ENCODE peak calls at places on chromosomes 5 and 9, in five cellular contexts. I, J, E, Y and Z are unnamed samples. For H3K36me3, the result is how much of the 10 kb centered on the place peaks cover.

GRCh38 chr5:176823076-176823481 is 12.7 kb downstream of the UNC5A start:
- DNase-seq in I (no peak), J (no peak), E (no peak), Y (no peak), Z (no peak)

GRCh38 chr9:4400731-4401130 is 89.5 kb upstream of the SLC1A1 start:
- DNase-seq in E (no peak), Y (no peak), J (no peak), I (no peak), Z (no peak)

GRCh38 chr5:176133877-176134276 is 104.3 kb upstream of the SIMC1 start:
- DNase-seq in J (no peak), I (no peak), E (peak), Y (no peak), Z (no peak)

GRCh38 chr5:33957789-33958575 is 21.8 kb downstream of the RXFP3 start:
- DNase-seq in J (no peak), Y (no peak), I (no peak), E (peak), Z (no peak)

GRCh38 chr5:59002162-59002825 is 419.4 kb downstream of the RAB3C start:
- DNase-seq in Y (no peak), I (no peak), E (no peak), J (no peak), Z (no peak)

GRCh38 chr9:131707677-131708612 is 31.9 kb downstream of the RAPGEF1 start:
- DNase-seq in E (peak), Y (peak), J (peak), I (peak), Z (no peak)

GRCh38 chr9:99253134-99253533 is 31.1 kb downstream of the SEC61B start:
- DNase-seq in Y (no peak), E (no peak), J (no peak), I (no peak), Z (no peak)

GRCh38 chr5:91245871-91246270 is 137.2 kb downstream of the ARRDC3 start:
- DNase-seq in Y (no peak), J (no peak), I (no peak), E (no peak), Z (no peak)

GRCh38 chr5:14144586-14145355 is 1.6 kb downstream of the TRIO start:
- DNase-seq in I (peak), J (peak), Y (peak), E (peak), Z (no peak)

GRCh38 chr9:15967068-15967467 is 414.2 kb downstream of the CCDC171 start:
- DNase-seq in E (no peak), J (no peak), Y (no peak), I (no peak), Z (no peak)

GRCh38 chr9:127291379-127291778 is 26.8 kb downstream of the GARNL3 start:
- DNase-seq in I (no peak), E (no peak), Y (no peak), J (no peak), Z (no peak)

GRCh38 chr9:22114956-22115355 is 105.9 kb upstream of the CDKN2B start:
- DNase-seq in E (no peak), J (no peak), Y (no peak), I (no peak), Z (no peak)

GRCh38 chr5:38018011-38018410 is 178.2 kb upstream of the GDNF start:
- DNase-seq in E (no peak), Y (no peak), I (no peak), J (no peak), Z (no peak)

GRCh38 chr5:148849461-148849860 is 23.1 kb downstream of the ADRB2 start:
- DNase-seq in Y (no peak), J (no peak), I (no peak), E (no peak), Z (no peak)

GRCh38 chr9:92378825-92379535 is 25.4 kb downstream of the OGN start:
- DNase-seq in I (no peak), J (no peak), E (no peak), Y (no peak), Z (no peak)

GRCh38 chr9:110016340-110016739 is 191.6 kb downstream of the C9orf152 start:
- DNase-seq in I (no peak), J (no peak), E (no peak), Y (no peak), Z (no peak)

GRCh38 chr5:14743601-14744295 is 79.2 kb downstream of the OTULIN start:
- DNase-seq in E (no peak), J (no peak), Y (no peak), I (no peak), Z (peak)

GRCh38 chr5:71693828-71694427 is 25.1 kb upstream of the CARTPT start:
- DNase-seq in I (no peak), E (no peak), Y (no peak), J (no peak), Z (no peak)

GRCh38 chr9:126336350-126337335 is 10.0 kb downstream of the MVB12B start:
- DNase-seq in J (no peak), I (no peak), E (no peak), Y (no peak), Z (no peak)

GRCh38 chr5:36570268-36570667 is 36.1 kb upstream of the SLC1A3 start:
- DNase-seq in I (no peak), Y (no peak), J (no peak), E (peak), Z (no peak)

GRCh38 chr9:31272456-31273295 is 1111.8 kb upstream of the ACO1 start:
- DNase-seq in Y (no peak), J (no peak), E (no peak), I (no peak), Z (no peak)

GRCh38 chr5:149803641-149804468 is 73.7 kb downstream of the PPARGC1B start:
- DNase-seq in J (no peak), Y (no peak), I (peak), E (no peak), Z (no peak)

GRCh38 chr5:165224366-165224765 is 1718.9 kb downstream of the MAT2B start:
- DNase-seq in E (no peak), J (no peak), Y (no peak), I (no peak), Z (no peak)

GRCh38 chr5:141908796-141909195 is 14.9 kb upstream of the DELE1 start:
- DNase-seq in E (no peak), J (no peak), Y (no peak), I (no peak), Z (no peak)

GRCh38 chr5:80125962-80126480 is 90.9 kb downstream of the THBS4 start:
- DNase-seq in Y (no peak), J (no peak), E (no peak), I (no peak), Z (peak)

GRCh38 chr5:68540798-68541590 is 325.4 kb downstream of the PIK3R1 start:
- DNase-seq in Y (no peak), J (no peak), E (no peak), I (no peak), Z (no peak)

GRCh38 chr5:36657563-36657995 is 51.2 kb downstream of the SLC1A3 start:
- DNase-seq in J (peak), Y (peak), I (no peak), E (peak), Z (peak)

GRCh38 chr9:133953621-133953975 is 38.5 kb downstream of the VAV2 start:
- DNase-seq in Y (no peak), E (no peak), J (no peak), I (peak), Z (no peak)
- H3K4me3 ChIP-seq in Y (no peak), E (no peak), J (no peak), I (no peak), Z (no peak)

GRCh38 chr9:124913378-124913777 is 27.5 kb downstream of the GOLGA1 start:
- DNase-seq in Y (no peak), E (no peak), I (no peak), J (no peak), Z (no peak)
- H3K36me3 ChIP-seq in Y (under half), E (under half), I (half or more), J (under half), Z (under half)

GRCh38 chr9:89312154-89312616 is 1.2 kb downstream of the CKS2 start:
- DNase-seq in Y (no peak), E (peak), I (no peak), J (no peak), Z (no peak)

GRCh38 chr9:89314955-89315354 is 3.3 kb upstream of the SECISBP2 start:
- DNase-seq in I (no peak), E (no peak), Y (no peak), J (no peak), Z (no peak)

GRCh38 chr9:89315482-89315881 is 2.8 kb upstream of the SECISBP2 start:
- DNase-seq in J (no peak), Y (no peak), E (no peak), I (no peak), Z (no peak)

GRCh38 chr9:89311346-89312153 is 555 bp downstream of the CKS2 start:
- DNase-seq in I (no peak), E (peak), J (peak), Y (no peak), Z (no peak)

DNA sequence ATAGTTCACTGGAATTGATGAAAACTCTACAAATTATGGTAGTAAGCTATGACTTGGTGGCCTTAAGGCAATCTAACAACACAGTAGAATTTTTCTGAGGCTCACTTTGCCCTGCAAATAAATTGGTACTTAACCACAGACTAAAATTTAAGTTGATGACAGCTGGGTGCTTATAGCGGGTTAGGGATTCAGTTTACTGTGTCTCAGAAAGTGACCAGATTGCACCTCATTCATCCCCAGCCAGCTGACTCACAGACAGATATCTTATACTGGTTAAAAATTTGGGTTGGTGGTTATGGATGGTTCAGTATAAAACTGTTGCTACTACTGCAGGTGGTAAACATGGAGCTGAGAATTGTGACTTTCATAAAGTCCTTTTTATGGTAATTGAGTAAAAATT is 2.8 kb downstream of the CKS2 start:
- DNase-seq in Y (no peak), J (no peak), I (no peak), E (no peak), Z (no peak)
- H3K4me3 ChIP-seq in Y (no peak), J (no peak), I (no peak), E (no peak), Z (peak)

GRCh38 chr9:36218411-36218901 is 27.7 kb downstream of the CLTA start:
- DNase-seq in I (no peak), E (no peak), Y (no peak), J (no peak), Z (no peak)

GRCh38 chr9:36218011-36218410 is 27.3 kb downstream of the CLTA start:
- DNase-seq in Y (no peak), E (no peak), I (no peak), J (no peak), Z (no peak)

GRCh38 chr9:36217256-36217968 is 26.7 kb downstream of the CLTA start:
- DNase-seq in Y (no peak), I (no peak), J (no peak), E (no peak), Z (no peak)

GRCh38 chr9:36221667-36222066 is 30.9 kb downstream of the CLTA start:
- DNase-seq in E (no peak), Y (no peak), J (no peak), I (no peak), Z (no peak)

DNA sequence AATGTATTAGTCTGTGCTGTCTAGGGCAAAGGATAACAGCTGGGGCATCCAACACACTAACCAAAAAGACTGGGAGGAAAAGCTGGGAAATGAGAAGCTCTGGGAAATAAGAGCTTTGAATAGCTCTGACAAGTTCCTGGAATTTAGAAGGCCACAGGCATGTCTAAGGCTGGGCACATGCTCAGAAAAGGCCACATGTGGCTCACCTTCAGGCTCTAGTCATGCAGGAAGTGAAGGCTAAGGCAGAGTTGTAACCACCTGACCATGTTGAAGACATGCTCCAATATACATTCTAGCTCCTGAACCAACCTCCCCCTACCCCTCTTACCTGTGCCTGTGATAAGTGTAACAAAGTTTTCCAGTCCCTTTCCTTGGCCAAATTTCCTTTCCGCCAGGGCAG is 31.7 kb downstream of the CLTA start:
- DNase-seq in Y (no peak), E (no peak), J (no peak), I (no peak), Z (no peak)
- H3K36me3 ChIP-seq in Y (under half), E (under half), J (under half), I (half or more), Z (under half)

GRCh38 chr9:101738566-101739183 is at the start of gene GRIN3A:
- DNase-seq in E (peak), J (peak), Y (peak), I (peak), Z (no peak)
- H3K4me3 ChIP-seq in E (peak), J (peak), Y (no peak), I (peak), Z (no peak)

GRCh38 chr5:179220716-179221115 is 124.5 kb downstream of the ADAMTS2 start:
- DNase-seq in Y (no peak), J (no peak), E (no peak), I (no peak), Z (no peak)
- H3K36me3 ChIP-seq in Y (under half), J (under half), E (under half), I (under half), Z (under half)